ENCODE peak calls at places on chromosome 14, in ten cellular contexts. I is neural progenitor cell, P is colonic mucosa, H is esophagus squamous epithelium, O is glutamatergic neuron, W is GM12864, T is cardiac muscle cell, F is H9, L is chondrocyte, G is B cell. U is an unnamed sample.

GRCh38 chr14:36553650-36554260 is 28.7 kb downstream of the NKX2-8 start:
- DNase-seq in I (peak; percentile 66), P (no peak), H (no peak), O (no peak), W (peak; percentile 7), T (peak; percentile 56), F (no peak), L (no peak), G (no peak), U (peak; percentile 33)

GRCh38 chr14:50038398-50039119 is 77.8 kb downstream of the VCPKMT start:
- DNase-seq in I (no peak), P (no peak), H (no peak), O (no peak), W (peak; percentile 95), T (peak; percentile 71), F (no peak), L (no peak), G (no peak), U (peak; percentile 81)

GRCh38 chr14:73245401-73246325 is 8.4 kb downstream of the PAPLN start:
- DNase-seq in I (peak; percentile 40), P (peak; percentile 42), H (no peak), O (no peak), W (no peak), T (peak; percentile 65), F (peak; percentile 71), L (no peak), G (peak; percentile 86), U (peak; percentile 76)

GRCh38 chr14:64845878-64846277 is 33.8 kb downstream of the SPTB start:
- DNase-seq in I (peak; percentile 70), P (no peak), H (no peak), O (no peak), W (no peak), T (no peak), F (no peak), L (no peak), G (no peak), U (no peak)

GRCh38 chr14:69773571-69774276 is 6.8 kb downstream of the SRSF5 start:
- DNase-seq in I (no peak), P (no peak), H (no peak), O (no peak), W (no peak), T (no peak), F (no peak), L (no peak), G (no peak), U (no peak)

GRCh38 chr14:80202888-80203562 is 8.3 kb downstream of the DIO2 start:
- DNase-seq in I (peak; percentile 40), P (peak; percentile 39), H (no peak), O (peak; percentile 62), W (peak; percentile 4), T (peak; percentile 8), F (peak; percentile 87), L (no peak), G (no peak), U (peak; percentile 18)

GRCh38 chr14:30872602-30873001 is 1.8 kb upstream of the COCH start:
- DNase-seq in I (peak; percentile 10), P (no peak), H (no peak), O (no peak), W (no peak), T (no peak), F (no peak), L (no peak), G (no peak), U (no peak)

GRCh38 chr14:61602733-61603077 is 92.6 kb upstream of the HIF1A start:
- DNase-seq in I (peak; percentile 48), P (peak; percentile 49), H (no peak), O (no peak), W (no peak), T (peak; percentile 83), F (no peak), L (no peak), G (no peak), U (no peak)

GRCh38 chr14:92037989-92038388 is 1.9 kb downstream of the TRIP11 start:
- DNase-seq in I (no peak), P (no peak), H (no peak), O (no peak), W (no peak), T (no peak), F (no peak), L (no peak), G (no peak), U (no peak)

GRCh38 chr14:23551266-23552028 is at the start of gene ZFHX2:
- DNase-seq in I (peak; percentile 96), P (peak; percentile 90), H (no peak), O (peak; percentile 95), W (no peak), T (peak; percentile 42), F (peak; percentile 95), L (no peak), G (peak; percentile 87), U (peak; percentile 87)

GRCh38 chr14:99185436-99186068 is 86.4 kb downstream of the BCL11B start:
- DNase-seq in I (no peak), P (no peak), H (no peak), O (no peak), W (no peak), T (no peak), F (no peak), L (no peak), G (no peak), U (no peak)

GRCh38 chr14:74038015-74038859 is 19.1 kb downstream of the BBOF1 start:
- DNase-seq in I (peak; percentile 52), P (no peak), H (no peak), O (no peak), W (no peak), T (peak; percentile 69), F (no peak), L (no peak), G (peak; percentile 41), U (peak; percentile 54)

GRCh38 chr14:105072381-105072861 is 7.2 kb upstream of the GPR132 start:
- DNase-seq in I (no peak), P (no peak), H (no peak), O (no peak), W (no peak), T (no peak), F (no peak), L (no peak), G (no peak), U (no peak)

GRCh38 chr14:77044776-77045569 is 16.5 kb upstream of the IRF2BPL start:
- DNase-seq in I (no peak), P (no peak), H (no peak), O (no peak), W (no peak), T (peak; percentile 91), F (no peak), L (no peak), G (no peak), U (no peak)

GRCh38 chr14:24146978-24147760 is at the start of gene RNF31:
- DNase-seq in I (peak; percentile 99), P (peak; percentile 99), H (peak; percentile 95), O (peak; percentile 96), W (peak; percentile 96), T (peak; percentile 99), F (peak; percentile 98), L (peak; percentile 99), G (peak; percentile 97), U (peak; percentile 97)

GRCh38 chr14:88326352-88327103 is 3.5 kb upstream of the KCNK10 start:
- DNase-seq in I (peak; percentile 57), P (no peak), H (no peak), O (peak; percentile 23), W (no peak), T (no peak), F (peak; percentile 47), L (no peak), G (no peak), U (no peak)

GRCh38 chr14:26394114-26394855 is 203.5 kb downstream of the NOVA1 start:
- DNase-seq in I (peak; percentile 36), P (no peak), H (no peak), O (no peak), W (no peak), T (peak; percentile 61), F (peak; percentile 34), L (no peak), G (no peak), U (no peak)

DNA sequence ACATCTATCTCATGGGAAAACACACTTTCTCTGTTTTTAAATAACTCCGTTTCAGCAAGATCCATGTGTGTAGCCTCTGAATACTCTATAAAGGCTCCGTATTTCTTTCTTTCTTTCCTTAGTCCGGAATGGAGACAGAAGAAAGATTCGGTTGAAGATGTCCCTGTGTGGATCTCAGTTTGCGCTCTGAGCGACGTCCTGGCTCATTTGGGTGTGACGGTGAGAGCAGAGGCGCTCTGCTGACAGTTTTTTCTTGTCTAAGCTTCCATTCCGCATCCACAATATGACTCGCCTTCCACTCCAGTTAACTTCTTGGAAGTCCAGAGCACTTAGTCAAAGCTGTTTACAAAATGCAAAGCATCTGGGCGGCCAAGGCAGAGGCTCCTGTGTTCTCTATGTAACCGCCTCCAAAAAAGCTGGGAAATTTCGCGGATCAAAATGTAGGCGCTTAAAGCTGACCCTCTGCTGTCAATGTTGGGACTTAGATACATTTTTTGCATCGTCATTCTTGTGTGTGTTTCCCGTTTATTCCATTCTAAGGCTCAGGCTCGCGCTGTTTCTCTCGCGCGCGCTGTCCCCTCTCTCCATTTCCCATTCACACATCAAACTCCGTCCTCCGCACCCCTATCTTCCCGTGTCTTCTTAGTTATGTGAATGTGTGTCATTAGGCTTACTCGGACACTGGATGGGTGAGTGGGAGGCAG is 910 bp upstream of the FLRT2 start:
- DNase-seq in I (peak; percentile 48), P (no peak), H (no peak), O (peak; percentile 20), W (no peak), T (peak; percentile 77), F (no peak), L (no peak), G (no peak), U (no peak)
- TF ChIP-seq CTCF in I (no peak), P (no peak), H (no peak), O (no peak), W (no peak), T (no peak), F (no peak), L (peak; percentile 70), G (no peak), U (no peak)

DNA sequence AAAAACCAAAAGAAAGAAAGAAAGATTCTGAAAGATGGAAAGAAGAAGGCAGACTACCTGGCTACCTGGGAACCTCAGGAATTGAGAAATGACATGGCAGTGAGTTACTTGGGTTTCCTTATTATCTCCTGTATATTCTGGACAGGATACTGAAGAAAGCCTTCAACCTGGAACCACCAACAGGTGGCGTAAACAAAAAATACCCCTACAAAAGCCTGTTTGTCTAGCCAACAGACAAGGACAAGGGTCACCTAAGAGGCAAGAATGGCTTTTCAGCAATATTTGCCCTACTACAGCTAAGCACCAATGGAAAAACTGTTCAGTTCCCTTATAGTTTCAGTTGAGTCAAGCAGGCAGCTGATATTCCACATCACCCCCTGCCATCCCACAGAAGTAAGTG is 274.9 kb downstream of the GPHN start:
- DNase-seq in I (no peak), P (no peak), H (no peak), O (no peak), W (no peak), T (no peak), F (no peak), L (no peak), G (no peak), U (no peak)
- TF ChIP-seq CTCF in I (no peak), P (no peak), H (no peak), O (no peak), W (no peak), T (no peak), F (peak; percentile 55), L (no peak), G (no peak), U (no peak)

GRCh38 chr14:106605548-106606448 is 1079.4 kb downstream of the TMEM121 start:
- DNase-seq in I (no peak), P (peak; percentile 47), H (peak; percentile 11), O (no peak), W (no peak), T (no peak), F (no peak), L (no peak), G (peak; percentile 79), U (peak; percentile 74)
- TF ChIP-seq CTCF in I (no peak), P (no peak), H (no peak), O (no peak), W (peak; percentile 81), T (no peak), F (no peak), L (no peak), G (peak; percentile 76), U (peak; percentile 90)

GRCh38 chr14:89954045-89955021 is at the start of gene EFCAB11:
- DNase-seq in I (peak; percentile 99), P (peak; percentile 98), H (peak; percentile 85), O (peak; percentile 93), W (peak; percentile 96), T (peak; percentile 99), F (peak; percentile 99), L (peak; percentile 98), G (peak; percentile 86), U (peak; percentile 93)
- TF ChIP-seq CTCF in I (peak; percentile 40), P (no peak), H (no peak), O (no peak), W (peak; percentile 11), T (peak; percentile 17), F (peak; percentile 48), L (peak; percentile 66), G (peak; percentile 16), U (peak; percentile 12)

U was measured in GM10248.